ENCODE peak calls at places on chromosomes 3 and 15, in five cellular contexts. M is sigmoid colon; V is activated CD4-positive, alpha-beta memory T cell treated with anti-CD3 and anti-CD28 coated beads for 36 hours; J is left ventricle myocardium inferior; K is foreskin melanocyte. P is an unnamed sample.

GRCh38 chr3:129623447-129624118 is 17.1 kb upstream of the PLXND1 start:
- DNase-seq in M (peak; percentile 80), V (no peak), J (peak; percentile 79), K (peak; percentile 45), P (peak; percentile 76)

GRCh38 chr3:196227629-196228493 is 11.5 kb downstream of the SLC51A start:
- DNase-seq in M (peak; percentile 42), V (no peak), J (no peak), K (no peak), P (no peak)

GRCh38 chr15:39623550-39623931 is 42.7 kb downstream of the THBS1 start:
- DNase-seq in M (no peak), V (peak; percentile 77), J (no peak), K (peak; percentile 65), P (no peak)

GRCh38 chr15:68542771-68543544 is 35.8 kb upstream of the CORO2B start:
- DNase-seq in M (no peak), V (no peak), J (no peak), K (peak; percentile 17), P (peak; percentile 91)

GRCh38 chr3:56144792-56145191 is 323.5 kb downstream of the ERC2 start:
- DNase-seq in M (no peak), V (no peak), J (no peak), K (no peak), P (no peak)

GRCh38 chr3:99901200-99901926 is 83.7 kb downstream of the CMSS1 start:
- DNase-seq in M (no peak), V (no peak), J (no peak), K (peak; percentile 88), P (peak; percentile 92)

GRCh38 chr15:67181221-67181639 is 73.2 kb downstream of the AAGAB start:
- DNase-seq in M (no peak), V (no peak), J (no peak), K (no peak), P (no peak)

GRCh38 chr3:30073622-30074021 is 532.8 kb upstream of the TGFBR2 start:
- DNase-seq in M (no peak), V (peak; percentile 11), J (no peak), K (no peak), P (peak; percentile 10)

GRCh38 chr15:40928975-40929729 is at the start of gene DLL4:
- DNase-seq in M (no peak), V (peak; percentile 53), J (peak; percentile 67), K (no peak), P (peak; percentile 91)

GRCh38 chr3:38297947-38298711 is 16.0 kb downstream of the SLC22A14 start:
- DNase-seq in M (no peak), V (no peak), J (no peak), K (no peak), P (peak; percentile 26)

GRCh38 chr3:39460677-39461076 is 6.8 kb upstream of the MOBP start:
- DNase-seq in M (no peak), V (no peak), J (no peak), K (peak; percentile 49), P (no peak)

GRCh38 chr15:70101459-70102113 is 3.9 kb upstream of the TLE3 start:
- DNase-seq in M (peak; percentile 90), V (no peak), J (peak; percentile 31), K (peak; percentile 79), P (peak; percentile 98)

GRCh38 chr15:70127288-70127746 is 29.6 kb upstream of the TLE3 start:
- DNase-seq in M (peak; percentile 78), V (no peak), J (peak; percentile 55), K (peak; percentile 99), P (peak; percentile 21)

GRCh38 chr3:105199217-105199616 is 167.5 kb upstream of the ALCAM start:
- DNase-seq in M (no peak), V (no peak), J (no peak), K (no peak), P (no peak)

GRCh38 chr3:141412087-141412935 is 44.0 kb downstream of the ZBTB38 start:
- DNase-seq in M (peak; percentile 79), V (peak; percentile 60), J (peak; percentile 45), K (peak; percentile 31), P (peak; percentile 96)

GRCh38 chr3:45776611-45777010 is 19.7 kb downstream of the SLC6A20 start:
- DNase-seq in M (peak; percentile 64), V (no peak), J (no peak), K (no peak), P (no peak)

P was measured in mesenchymal stem cell.